ENCODE peak calls at places on chromosomes 1 and 21, in ten cellular contexts. F is adrenal gland, N is brain microvascular endothelial cell, T is IMR-90, O is right cardiac atrium, B is stomach, V is lower lobe of right lung, M is tibial nerve, P is SJSA1, H is left lung. L is an unnamed sample.

GRCh38 chr1:20410555-20410954 is 75.5 kb downstream of the CAMK2N1 start:
- DNase-seq in V (no peak), M (no peak), F (no peak), O (no peak), H (no peak), N (no peak), P (no peak), T (peak), B (no peak), L (no peak)

GRCh38 chr1:62589321-62589720 is 8.0 kb upstream of the ANGPTL3 start:
- DNase-seq in T (peak), P (no peak), F (no peak), N (peak), B (no peak), V (no peak), M (no peak), H (no peak), O (no peak), L (no peak)

GRCh38 chr1:159921700-159922498 is 3.4 kb downstream of the TAGLN2 start:
- DNase-seq in F (peak), P (no peak), H (no peak), N (no peak), V (no peak), B (no peak), M (no peak), T (peak), O (peak), L (no peak)

GRCh38 chr1:226702957-226703831 is 35.9 kb downstream of the ITPKB start:
- DNase-seq in P (peak), O (peak), T (peak), V (peak), B (peak), N (peak), M (peak), F (peak), H (peak), L (peak)

GRCh38 chr21:34072145-34073031 is 990 bp upstream of the MRPS6 start:
- DNase-seq in O (no peak), H (no peak), M (peak), P (no peak), B (peak), V (no peak), F (peak), N (no peak), T (no peak), L (no peak)

GRCh38 chr1:115838805-115839705 is 1.9 kb downstream of the NHLH2 start:
- DNase-seq in F (no peak), M (no peak), O (peak), T (no peak), N (no peak), P (no peak), H (peak), B (peak), V (peak), L (peak)

GRCh38 chr1:202656057-202656456 is 54.2 kb downstream of the SYT2 start:
- DNase-seq in O (no peak), T (peak), F (no peak), N (peak), V (no peak), H (no peak), M (no peak), B (no peak), P (no peak), L (peak)

GRCh38 chr1:175978926-175979325 is 228.2 kb downstream of the COP1 start:
- DNase-seq in N (no peak), B (no peak), F (no peak), H (no peak), O (no peak), M (no peak), V (no peak), T (peak), P (no peak), L (peak)

GRCh38 chr1:186275818-186276217 is 99.2 kb downstream of the TPR start:
- DNase-seq in N (no peak), P (no peak), F (no peak), O (no peak), V (no peak), B (no peak), H (no peak), T (no peak), M (no peak), L (no peak)

GRCh38 chr1:153658400-153659174 is at the start of gene SNAPIN:
- DNase-seq in M (peak), V (peak), B (peak), H (peak), N (peak), T (peak), O (peak), F (peak), P (peak), L (peak)

GRCh38 chr1:218390625-218391024 is 45.5 kb downstream of the TGFB2 start:
- DNase-seq in N (no peak), P (no peak), T (no peak), B (no peak), M (no peak), O (no peak), H (no peak), F (no peak), V (no peak), L (peak)

GRCh38 chr1:245332513-245332912 is 177.7 kb downstream of the KIF26B start:
- DNase-seq in O (no peak), F (no peak), M (no peak), P (no peak), T (peak), N (no peak), V (no peak), B (no peak), H (no peak), L (no peak)

GRCh38 chr21:25980710-25981109 is 189.9 kb downstream of the APP start:
- DNase-seq in F (no peak), O (no peak), H (no peak), V (no peak), T (no peak), M (no peak), P (no peak), N (no peak), B (no peak), L (no peak)

GRCh38 chr1:239814306-239814881 is 277.3 kb upstream of the FMN2 start:
- DNase-seq in F (peak), P (no peak), T (peak), M (no peak), B (no peak), V (no peak), N (peak), H (no peak), O (no peak), L (peak)

GRCh38 chr1:94721240-94721639 is 98.9 kb upstream of the SLC44A3 start:
- DNase-seq in T (no peak), H (no peak), M (no peak), F (no peak), P (no peak), V (no peak), O (no peak), N (no peak), B (no peak), L (no peak)

GRCh38 chr1:108141604-108142003 is 58.5 kb downstream of the SLC25A24 start:
- DNase-seq in H (no peak), B (no peak), T (peak), N (no peak), M (no peak), V (no peak), F (no peak), O (no peak), P (no peak), L (no peak)

GRCh38 chr1:113199718-113200455 is 126.9 kb downstream of the LRIG2 start:
- DNase-seq in B (no peak), N (no peak), H (no peak), F (no peak), O (no peak), T (no peak), M (no peak), P (no peak), V (peak), L (peak)

GRCh38 chr1:165452336-165453130 is 7.6 kb upstream of the RXRG start:
- DNase-seq in M (no peak), N (no peak), F (no peak), P (no peak), V (no peak), O (no peak), T (no peak), H (no peak), B (no peak), L (no peak)

GRCh38 chr1:71228236-71228635 is 147.4 kb upstream of the ZRANB2 start:
- DNase-seq in T (no peak), H (no peak), N (no peak), F (no peak), B (no peak), V (no peak), P (no peak), O (no peak), M (no peak), L (no peak)

GRCh38 chr21:30718239-30718909 is at the start of gene KRTAP21-3:
- DNase-seq in H (no peak), P (no peak), F (no peak), T (no peak), N (no peak), M (no peak), V (no peak), O (no peak), B (no peak), L (no peak)

GRCh38 chr1:248288385-248288784 is 10.6 kb upstream of the OR2T33 start:
- DNase-seq in F (no peak), M (no peak), N (no peak), B (no peak), P (no peak), V (no peak), O (no peak), T (no peak), H (no peak), L (no peak)

GRCh38 chr1:90458023-90458422 is 259.1 kb downstream of the BARHL2 start:
- DNase-seq in N (no peak), F (no peak), P (no peak), H (no peak), V (no peak), T (no peak), M (no peak), B (no peak), O (no peak), L (no peak)

GRCh38 chr1:9278114-9278513 is 14.6 kb upstream of the SPSB1 start:
- DNase-seq in F (no peak), O (no peak), V (no peak), P (no peak), H (no peak), T (no peak), N (no peak), M (no peak), B (no peak), L (no peak)

GRCh38 chr1:156513189-156513588 is 12.6 kb upstream of the MEF2D start:
- DNase-seq in M (no peak), H (no peak), P (no peak), T (peak), N (no peak), F (no peak), B (no peak), O (no peak), V (no peak), L (peak)

GRCh38 chr1:93448292-93448982 is 519 bp downstream of the FNBP1L start:
- DNase-seq in F (peak), N (no peak), B (peak), P (peak), M (no peak), H (peak), T (no peak), V (peak), O (peak), L (peak)

GRCh38 chr1:93447481-93448291 is at the start of gene FNBP1L:
- DNase-seq in V (peak), P (peak), N (peak), F (peak), H (peak), M (no peak), O (peak), T (peak), B (peak), L (peak)

GRCh38 chr1:93450331-93450730 is 2.4 kb downstream of the FNBP1L start:
- DNase-seq in N (no peak), V (no peak), M (no peak), F (no peak), O (no peak), B (no peak), H (no peak), T (no peak), P (no peak), L (no peak)

GRCh38 chr1:93446837-93447451 is 974 bp upstream of the FNBP1L start:
- DNase-seq in B (peak), N (no peak), O (no peak), P (no peak), H (no peak), V (no peak), T (no peak), M (no peak), F (peak), L (peak)

GRCh38 chr1:93448983-93449805 is 1.3 kb downstream of the FNBP1L start:
- DNase-seq in H (peak), B (peak), P (no peak), T (peak), V (no peak), N (no peak), O (peak), M (no peak), F (no peak), L (peak)
- H3K4me3 ChIP-seq in H (peak), B (peak), P (peak), T (peak), V (peak), N (peak), O (peak), M (peak), F (no peak), L (peak)

GRCh38 chr1:45545019-45545493 is 5.6 kb upstream of the AKR1A1 start:
- DNase-seq in T (no peak), V (no peak), F (no peak), N (no peak), B (no peak), M (no peak), H (no peak), O (no peak), P (no peak), L (no peak)

GRCh38 chr1:45545553-45546310 is 4.9 kb upstream of the AKR1A1 start:
- DNase-seq in H (no peak), V (peak), M (no peak), P (no peak), T (no peak), B (no peak), O (no peak), F (no peak), N (no peak), L (no peak)

GRCh38 chr1:45542591-45542990 is 8.0 kb upstream of the AKR1A1 start:
- DNase-seq in P (no peak), V (peak), T (no peak), M (no peak), N (no peak), B (peak), H (no peak), F (peak), O (no peak), L (peak)

GRCh38 chr1:45544530-45544929 is 6.1 kb upstream of the AKR1A1 start:
- DNase-seq in V (no peak), O (no peak), B (no peak), T (no peak), P (no peak), F (no peak), H (no peak), N (no peak), M (no peak), L (no peak)

GRCh38 chr1:45543599-45544417 is 6.8 kb upstream of the AKR1A1 start:
- DNase-seq in M (no peak), F (peak), P (no peak), H (peak), T (no peak), N (no peak), B (peak), O (peak), V (peak), L (peak)
- H3K4me3 ChIP-seq in M (no peak), F (no peak), P (no peak), H (no peak), T (no peak), N (no peak), B (no peak), O (no peak), V (peak), L (no peak)

DNA sequence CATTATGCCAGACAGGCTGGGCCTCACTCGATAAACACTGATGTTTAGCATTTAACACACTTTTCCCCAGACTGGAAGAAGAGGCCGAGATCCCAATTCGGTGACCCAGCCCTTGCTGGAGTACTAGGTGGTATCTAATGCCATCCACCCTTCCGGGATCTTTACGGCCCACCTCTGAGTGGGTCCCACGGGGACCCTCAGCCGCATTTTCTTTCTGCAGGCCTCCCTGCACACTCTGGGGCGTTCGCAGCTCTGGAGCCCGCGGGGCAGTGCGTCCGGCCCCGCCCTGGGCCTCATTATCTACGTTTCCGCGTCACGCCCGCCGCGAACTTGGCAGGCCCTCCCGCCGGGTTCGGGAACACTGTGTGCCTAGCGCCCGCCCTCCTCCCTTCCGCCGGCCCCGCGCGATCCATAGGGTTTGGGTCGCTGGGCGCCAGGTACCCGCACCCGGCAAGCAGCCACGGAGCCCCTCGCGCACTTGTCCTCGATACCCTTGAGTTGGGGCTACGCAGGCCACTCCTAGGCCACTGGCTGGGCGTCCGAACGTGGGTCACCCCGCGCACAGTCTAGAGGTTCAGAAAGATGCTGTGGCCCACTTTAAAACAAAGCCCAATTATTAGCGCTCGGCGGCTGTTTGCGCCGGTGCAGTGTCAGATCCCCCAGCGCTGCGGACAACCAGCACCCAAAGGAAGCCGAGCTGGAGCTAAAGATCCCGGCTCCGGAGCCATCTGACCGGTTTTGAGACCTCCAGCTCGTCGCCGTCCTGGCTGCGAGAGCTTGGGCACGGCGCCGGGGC is 942 bp upstream of the EVA1C start:
- DNase-seq in H (peak), O (peak), B (peak), N (no peak), P (peak), T (peak), F (peak), V (peak), M (peak), L (peak)
- H3K4me3 ChIP-seq in H (peak), O (peak), B (peak), N (peak), P (peak), T (peak), F (peak), V (peak), M (peak), L (peak)

DNA sequence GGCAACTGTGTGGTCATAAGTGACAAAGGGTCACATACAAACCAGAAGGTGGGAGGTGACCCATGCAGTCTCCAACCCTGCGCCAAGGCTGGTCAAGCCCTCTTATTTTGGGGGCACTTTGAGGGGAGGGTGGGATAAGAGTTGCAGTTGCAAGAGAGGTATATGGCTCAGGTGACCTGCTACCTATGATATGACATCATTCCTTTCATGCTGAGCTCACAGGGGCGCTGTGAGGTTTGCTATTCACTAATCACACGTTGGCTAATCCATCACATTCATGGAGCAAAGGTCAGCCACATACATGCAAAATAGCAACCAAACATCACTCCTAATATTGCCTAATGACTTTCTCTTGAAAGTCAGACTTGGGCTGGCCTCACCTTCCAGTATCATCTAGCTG is 72.0 kb upstream of the PAXBP1 start:
- DNase-seq in N (no peak), P (no peak), T (no peak), B (no peak), O (no peak), F (no peak), M (no peak), V (no peak), H (no peak), L (no peak)
- H3K4me3 ChIP-seq in N (no peak), P (no peak), T (no peak), B (no peak), O (no peak), F (no peak), M (no peak), V (no peak), H (no peak), L (no peak)

DNA sequence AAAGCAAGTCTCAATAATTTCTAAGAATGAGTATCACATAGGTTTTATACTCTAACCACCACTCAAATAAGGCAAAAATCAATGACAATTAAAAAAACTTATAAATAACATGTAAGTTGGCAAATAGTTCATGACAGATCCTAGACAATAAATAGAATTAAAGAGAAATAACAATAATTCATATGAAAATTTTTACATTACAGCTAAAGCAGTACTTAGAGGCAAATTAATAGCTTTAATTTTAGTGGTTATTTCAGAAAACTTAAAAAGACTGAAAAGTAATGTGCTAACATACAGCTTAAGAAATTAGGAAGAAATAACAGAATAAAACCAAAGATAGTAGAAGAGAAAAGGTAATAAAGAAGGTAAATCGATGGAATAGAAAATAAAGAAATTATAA is 179.9 kb upstream of the SPAG17 start:
- DNase-seq in M (no peak), T (no peak), O (no peak), P (no peak), B (no peak), N (no peak), V (no peak), H (no peak), F (no peak), L (no peak)
- H3K4me3 ChIP-seq in M (no peak), T (no peak), O (no peak), P (no peak), B (no peak), N (no peak), V (no peak), H (no peak), F (no peak), L (no peak)